ENCODE peak calls at places on chromosomes 13 and 19, in four cellular contexts. T, J, H and W are unnamed samples.

GRCh38 chr19:55520691-55521292 is 16.1 kb downstream of the SBK2 start:
- DNase-seq in T (no peak), J (no peak), H (no peak), W (no peak)

GRCh38 chr19:17429661-17430101 is 9.8 kb downstream of the MVB12A start:
- DNase-seq in T (no peak), J (no peak), H (no peak), W (no peak)

GRCh38 chr19:43673702-43674629 is 4.0 kb upstream of the PLAUR start:
- DNase-seq in T (peak; percentile 64), J (no peak), H (no peak), W (no peak)

GRCh38 chr13:112803422-112803821 is 113.6 kb downstream of the ATP11A start:
- DNase-seq in T (no peak), J (no peak), H (no peak), W (no peak)

GRCh38 chr13:49645451-49645850 is 17.1 kb downstream of the ARL11 start:
- DNase-seq in T (no peak), J (no peak), H (no peak), W (no peak)

GRCh38 chr19:19461306-19461670 is 54.1 kb downstream of the TSSK6 start:
- DNase-seq in T (peak; percentile 1), J (no peak), H (no peak), W (no peak)

GRCh38 chr13:106535552-106536243 is at the start of gene EFNB2:
- DNase-seq in T (peak; percentile 92), J (peak; percentile 93), H (peak; percentile 89), W (peak; percentile 77)

GRCh38 chr19:41431426-41432386 is 4.5 kb upstream of the B3GNT8 start:
- DNase-seq in T (peak; percentile 57), J (peak; percentile 36), H (no peak), W (no peak)

GRCh38 chr19:7912144-7912696 is 2.4 kb upstream of the TGFBR3L start:
- DNase-seq in T (peak; percentile 48), J (no peak), H (no peak), W (no peak)

GRCh38 chr19:36392916-36393673 is 14.1 kb upstream of the ZFP14 start:
- DNase-seq in T (no peak), J (no peak), H (no peak), W (no peak)

GRCh38 chr13:97057196-97057595 is 62.9 kb upstream of the OXGR1 start:
- DNase-seq in T (no peak), J (peak; percentile 18), H (no peak), W (no peak)

GRCh38 chr19:56316728-56317127 is 2.1 kb upstream of the ZSCAN5A start:
- DNase-seq in T (no peak), J (no peak), H (no peak), W (no peak)

GRCh38 chr19:46082728-46083050 is 41.8 kb downstream of the IGFL3 start:
- DNase-seq in T (no peak), J (no peak), H (no peak), W (no peak)

GRCh38 chr13:32211788-32212187 is 103.4 kb downstream of the ZAR1L start:
- DNase-seq in T (no peak), J (no peak), H (no peak), W (no peak)

GRCh38 chr19:31338069-31338767 is 11.0 kb downstream of the TSHZ3 start:
- DNase-seq in T (no peak), J (peak; percentile 63), H (peak; percentile 30), W (no peak)

GRCh38 chr13:30105381-30105780 is 202.0 kb downstream of the KATNAL1 start:
- DNase-seq in T (peak; percentile 60), J (no peak), H (no peak), W (no peak)

GRCh38 chr13:77891041-77891440 is 27.6 kb downstream of the EDNRB start:
- DNase-seq in T (no peak), J (peak; percentile 21), H (no peak), W (no peak)

GRCh38 chr19:58054792-58055482 is 4.1 kb upstream of the ZNF135 start:
- DNase-seq in T (no peak), J (no peak), H (peak; percentile 49), W (no peak)

GRCh38 chr19:5953680-5954213 is 24.2 kb downstream of the RANBP3 start:
- DNase-seq in T (no peak), J (peak; percentile 21), H (no peak), W (no peak)

GRCh38 chr19:58554494-58555368 is at the start of gene CHMP2A:
- DNase-seq in T (peak; percentile 99), J (peak; percentile 98), H (peak; percentile 98), W (peak; percentile 95)

GRCh38 chr19:30228113-30228725 is 144.0 kb upstream of the ZNF536 start:
- DNase-seq in T (no peak), J (peak; percentile 27), H (no peak), W (no peak)

GRCh38 chr19:6678690-6679109 is 8.7 kb upstream of the TNFSF14 start:
- DNase-seq in T (no peak), J (no peak), H (no peak), W (no peak)

GRCh38 chr13:113053376-113053775 is 52.2 kb upstream of the F7 start:
- DNase-seq in T (peak; percentile 36), J (no peak), H (no peak), W (no peak)

GRCh38 chr13:63288576-63288975 is 1872.9 kb upstream of the PCDH20 start:
- DNase-seq in T (no peak), J (no peak), H (no peak), W (no peak)

GRCh38 chr19:7227735-7228134 is 66.5 kb downstream of the INSR start:
- DNase-seq in T (no peak), J (no peak), H (no peak), W (no peak)

DNA sequence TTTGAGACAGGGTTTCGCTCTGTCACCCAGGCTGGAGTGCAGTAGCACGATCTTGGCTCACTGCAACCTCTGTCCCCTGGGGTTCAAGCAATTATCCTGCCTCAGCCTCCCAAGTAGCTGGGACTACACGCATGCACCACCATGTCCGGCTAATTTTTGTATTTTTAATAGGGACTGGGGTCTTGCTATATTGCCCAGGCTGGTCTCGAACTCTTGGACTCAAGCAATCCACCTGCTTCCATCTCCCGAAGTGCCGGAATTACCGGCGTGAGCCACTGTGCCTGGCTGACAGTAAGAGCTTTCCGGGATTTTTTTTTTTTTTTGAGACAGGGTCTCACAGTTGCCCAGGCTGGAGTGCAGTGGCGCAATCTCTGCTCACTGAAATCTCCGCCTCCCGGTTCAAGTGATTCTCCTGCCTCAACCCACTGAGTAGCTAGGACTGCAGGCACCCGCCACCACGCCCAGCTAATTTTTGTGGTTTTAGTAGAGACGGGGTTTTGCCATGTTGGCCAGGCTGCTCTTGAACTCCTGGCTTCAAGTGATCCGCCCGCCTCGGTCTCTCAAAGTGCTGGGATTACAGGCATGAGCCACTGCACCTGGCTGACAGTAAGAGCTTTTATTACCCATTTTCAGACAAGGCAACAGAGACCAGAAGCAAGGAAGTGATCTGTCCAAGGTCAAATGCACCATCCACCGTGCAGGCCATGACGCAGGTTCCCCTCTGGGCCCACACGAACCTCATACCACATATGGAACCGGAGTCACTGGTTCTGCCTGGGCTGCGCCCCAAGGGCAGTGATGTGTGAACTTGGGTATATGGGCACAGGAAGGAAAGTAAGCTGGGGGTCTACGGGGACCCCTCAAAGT is 21.0 kb downstream of the RFX1 start:
- DNase-seq in T (peak; percentile 86), J (no peak), H (no peak), W (no peak)
- H3K4me1 ChIP-seq in T (peaks cover 40% of the 10 kb centered on the region), J (peaks cover 23% of the 10 kb centered on the region), H (peaks cover 18% of the 10 kb centered on the region), W (peaks cover 68% of the 10 kb centered on the region)

GRCh38 chr19:49419173-49419572 is 4.1 kb downstream of the PTH2 start:
- DNase-seq in T (no peak), J (no peak), H (no peak), W (no peak)

GRCh38 chr19:49415810-49416200 is 7.4 kb downstream of the PTH2 start:
- DNase-seq in T (no peak), J (no peak), H (no peak), W (no peak)

GRCh38 chr19:49415102-49415809 is 8.0 kb downstream of the PTH2 start:
- DNase-seq in T (no peak), J (no peak), H (no peak), W (no peak)

GRCh38 chr19:49414256-49414655 is 9.0 kb downstream of the PTH2 start:
- DNase-seq in T (no peak), J (no peak), H (no peak), W (no peak)

GRCh38 chr19:49417090-49417489 is 6.2 kb downstream of the PTH2 start:
- DNase-seq in T (no peak), J (no peak), H (no peak), W (no peak)
- H3K4me1 ChIP-seq in T (peaks cover 13% of the 10 kb centered on the region), J (peaks cover 5% of the 10 kb centered on the region), H (peaks cover 10% of the 10 kb centered on the region), W (peaks cover 13% of the 10 kb centered on the region)

DNA sequence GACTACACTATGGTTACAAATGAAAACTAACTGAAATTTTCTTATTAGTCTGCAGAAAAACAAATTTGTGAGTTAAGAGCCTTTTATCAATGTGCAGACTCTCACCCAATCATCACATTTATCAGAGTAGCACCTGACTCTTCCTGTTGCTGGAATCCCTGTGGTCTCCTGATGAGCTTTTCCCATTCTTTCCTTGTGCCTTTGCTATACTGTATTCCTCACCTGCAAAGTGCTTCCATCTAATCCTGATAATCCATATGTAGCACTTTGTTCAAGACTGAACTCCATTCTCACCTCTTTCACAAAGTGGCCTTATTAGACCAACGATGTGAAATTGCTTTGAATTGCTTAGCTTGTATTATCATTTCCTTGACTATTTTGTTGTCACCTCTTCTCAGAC is 225.3 kb downstream of the LHFPL6 start:
- DNase-seq in T (no peak), J (no peak), H (no peak), W (no peak)
- H3K4me1 ChIP-seq in T (no peaks in the 10 kb centered on the region), J (peaks cover 67% of the 10 kb centered on the region), H (no peaks in the 10 kb centered on the region), W (no peaks in the 10 kb centered on the region)

GRCh38 chr19:1175020-1175419 is 952 bp upstream of the SBNO2 start:
- DNase-seq in T (no peak), J (no peak), H (no peak), W (no peak)

GRCh38 chr19:1173845-1174809 is at the start of gene SBNO2:
- DNase-seq in T (peak; percentile 90), J (peak; percentile 91), H (peak; percentile 92), W (peak; percentile 78)

GRCh38 chr19:1171755-1172352 is 2.2 kb downstream of the SBNO2 start:
- DNase-seq in T (peak; percentile 46), J (peak; percentile 47), H (no peak), W (no peak)

GRCh38 chr19:1172353-1173159 is 1.5 kb downstream of the SBNO2 start:
- DNase-seq in T (peak; percentile 50), J (peak; percentile 79), H (peak; percentile 78), W (no peak)

GRCh38 chr19:1173160-1173844 is 766 bp downstream of the SBNO2 start:
- DNase-seq in T (no peak), J (peak; percentile 50), H (no peak), W (no peak)
- H3K4me1 ChIP-seq in T (peaks cover 67% of the 10 kb centered on the region), J (peaks cover 45% of the 10 kb centered on the region), H (peaks cover 34% of the 10 kb centered on the region), W (peaks cover 17% of the 10 kb centered on the region)

GRCh38 chr19:2049741-2050348 is 1.2 kb downstream of the MKNK2 start:
- DNase-seq in T (peak; percentile 94), J (peak; percentile 50), H (peak; percentile 96), W (peak; percentile 42)

GRCh38 chr19:2047449-2048103 is 3.5 kb downstream of the MKNK2 start:
- DNase-seq in T (peak; percentile 78), J (no peak), H (peak; percentile 96), W (peak; percentile 61)

GRCh38 chr19:2047076-2047448 is 4.0 kb downstream of the MKNK2 start:
- DNase-seq in T (no peak), J (no peak), H (peak; percentile 22), W (no peak)

GRCh38 chr19:2048959-2049740 is 1.9 kb downstream of the MKNK2 start:
- DNase-seq in T (peak; percentile 45), J (no peak), H (peak; percentile 64), W (no peak)

GRCh38 chr19:2048104-2048958 is 2.7 kb downstream of the MKNK2 start:
- DNase-seq in T (no peak), J (no peak), H (peak; percentile 45), W (no peak)
- H3K4me1 ChIP-seq in T (peaks cover 78% of the 10 kb centered on the region), J (peaks cover 12% of the 10 kb centered on the region), H (peaks cover 85% of the 10 kb centered on the region), W (peaks cover 76% of the 10 kb centered on the region)